ENCODE peak calls at places on chromosomes 4 and X, in nine cellular contexts. X is adipocyte, J is psoas muscle, A is stomach, G is left ventricle myocardium inferior, R is ovary, M is uterus, L is body of pancreas, E is neuronal stem cell. V is an unnamed sample.

GRCh38 chrX:9483376-9483775 is 18.5 kb downstream of the TBL1X start:
- DNase-seq in X (no peak), J (no peak), A (no peak), G (no peak), R (no peak), M (no peak), L (no peak), E (no peak), V (no peak)

GRCh38 chr4:112604590-112604989 is 32.1 kb downstream of the ZGRF1 start:
- DNase-seq in X (peak; percentile 88), J (no peak), A (no peak), G (no peak), R (peak; percentile 34), M (peak; percentile 24), L (peak; percentile 31), E (peak; percentile 38), V (peak; percentile 60)

GRCh38 chr4:10123227-10124101 is 6.9 kb upstream of the WDR1 start:
- DNase-seq in X (peak; percentile 25), J (no peak), A (no peak), G (no peak), R (no peak), M (peak; percentile 49), L (no peak), E (no peak), V (no peak)

GRCh38 chrX:641671-642435 is 11.3 kb downstream of the SHOX start:
- DNase-seq in X (no peak), J (peak; percentile 19), A (peak; percentile 7), G (no peak), R (no peak), M (no peak), L (no peak), E (no peak), V (no peak)

GRCh38 chrX:96372313-96373046 is 312.2 kb upstream of the DIAPH2 start:
- DNase-seq in X (peak; percentile 80), J (no peak), A (no peak), G (no peak), R (no peak), M (no peak), L (peak; percentile 26), E (peak; percentile 4), V (peak; percentile 81)

GRCh38 chrX:120791013-120791643 is 84.5 kb downstream of the CT47B1 start:
- DNase-seq in X (peak; percentile 79), J (peak; percentile 54), A (peak; percentile 43), G (peak; percentile 38), R (peak; percentile 70), M (peak; percentile 50), L (peak; percentile 87), E (no peak), V (no peak)

GRCh38 chrX:95539041-95539440 is 1145.6 kb upstream of the DIAPH2 start:
- DNase-seq in X (no peak), J (no peak), A (no peak), G (no peak), R (no peak), M (no peak), L (no peak), E (peak; percentile 1), V (peak; percentile 70)

GRCh38 chrX:111348363-111348927 is 63.5 kb downstream of the DCX start:
- DNase-seq in X (no peak), J (peak; percentile 42), A (no peak), G (no peak), R (no peak), M (no peak), L (no peak), E (no peak), V (no peak)

GRCh38 chrX:149570668-149571067 is 16.6 kb downstream of the MAGEA9B start:
- DNase-seq in X (peak; percentile 83), J (no peak), A (no peak), G (no peak), R (no peak), M (no peak), L (no peak), E (no peak), V (no peak)

DNA sequence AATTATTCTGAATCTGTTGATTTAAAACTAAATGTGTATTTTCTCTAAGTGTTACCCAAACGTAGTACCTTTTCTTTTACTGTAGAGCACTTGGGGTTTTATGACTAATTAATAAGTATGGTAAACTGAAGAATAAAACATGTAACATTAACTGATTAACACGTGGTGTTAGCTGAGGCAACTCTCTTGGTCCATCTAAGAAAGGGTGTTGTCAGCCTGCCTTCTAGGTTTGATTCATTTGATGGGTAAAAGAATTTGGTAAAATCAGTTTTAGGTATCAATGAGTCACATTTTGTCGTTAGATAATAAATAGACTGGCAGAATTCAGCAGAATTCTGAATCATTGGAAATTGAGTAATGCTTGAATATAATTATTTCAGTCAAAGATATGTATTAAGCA is 99.7 kb downstream of the AFF1 start:
- DNase-seq in X (no peak), J (no peak), A (no peak), G (no peak), R (no peak), M (no peak), L (no peak), E (no peak), V (no peak)
- H3K4me1 ChIP-seq in X (peaks cover 94% of the 10 kb centered on the region), J (peaks cover 99% of the 10 kb centered on the region), A (peaks cover 83% of the 10 kb centered on the region), G (peaks cover 100% of the 10 kb centered on the region), R (peaks cover 38% of the 10 kb centered on the region), M (peaks cover 34% of the 10 kb centered on the region), L (peaks cover 85% of the 10 kb centered on the region), E (peaks cover 36% of the 10 kb centered on the region), V (peaks cover 53% of the 10 kb centered on the region)

DNA sequence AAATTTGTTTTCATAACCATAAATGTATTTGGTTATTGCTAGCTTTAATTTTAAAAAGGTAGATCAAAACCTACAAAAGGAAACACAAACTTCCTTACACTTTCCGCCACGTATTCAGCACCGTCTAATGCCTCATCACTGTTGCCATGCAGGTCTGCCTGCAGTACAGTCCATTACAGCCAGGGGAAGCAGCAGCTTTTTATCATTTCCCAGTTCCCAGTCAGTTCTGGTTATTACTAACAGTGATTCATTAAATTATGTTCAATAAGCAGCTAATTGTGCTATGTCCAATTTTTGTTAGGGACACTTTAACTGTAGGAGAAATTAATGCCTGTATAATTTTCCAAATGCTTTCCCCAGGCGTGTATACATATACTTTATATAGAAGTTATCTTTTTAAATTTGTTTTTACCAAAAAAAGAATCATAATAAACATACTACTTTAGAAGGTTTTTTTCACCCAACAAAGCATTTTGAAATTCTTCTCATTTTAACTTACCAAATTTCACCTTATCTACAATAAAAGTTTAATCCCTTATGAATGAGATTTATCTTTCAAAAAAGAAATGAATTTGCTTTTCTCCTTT is 93.3 kb downstream of the ANXA3 start:
- DNase-seq in X (peak; percentile 76), J (peak; percentile 57), A (peak; percentile 63), G (peak; percentile 50), R (peak; percentile 35), M (peak; percentile 59), L (peak; percentile 54), E (no peak), V (peak; percentile 60)
- H3K4me3 ChIP-seq in X (peak overlapping the region; percentile 45), J (no peak overlapping the region), A (no peak overlapping the region), G (no peak overlapping the region), R (no peak overlapping the region), M (no peak overlapping the region), L (no peak overlapping the region), E (no peak overlapping the region), V (no peak overlapping the region)

GRCh38 chr4:15755781-15756180 is 22.3 kb upstream of the CD38 start:
- DNase-seq in X (no peak), J (no peak), A (no peak), G (no peak), R (no peak), M (no peak), L (no peak), E (no peak), V (no peak)

GRCh38 chr4:15758294-15758693 is 19.8 kb upstream of the CD38 start:
- DNase-seq in X (no peak), J (no peak), A (no peak), G (no peak), R (no peak), M (no peak), L (no peak), E (no peak), V (no peak)

GRCh38 chr4:15756361-15756861 is 21.7 kb upstream of the CD38 start:
- DNase-seq in X (no peak), J (no peak), A (no peak), G (no peak), R (no peak), M (no peak), L (no peak), E (no peak), V (no peak)

GRCh38 chr4:15755321-15755750 is 22.8 kb upstream of the CD38 start:
- DNase-seq in X (peak; percentile 21), J (no peak), A (no peak), G (no peak), R (no peak), M (no peak), L (no peak), E (no peak), V (no peak)

GRCh38 chr4:15757084-15757483 is 21.0 kb upstream of the CD38 start:
- DNase-seq in X (no peak), J (no peak), A (no peak), G (no peak), R (no peak), M (no peak), L (no peak), E (no peak), V (no peak)
- H3K27me3 ChIP-seq in X (no peaks in the 10 kb centered on the region), J (no peaks in the 10 kb centered on the region), A (no peaks in the 10 kb centered on the region), G (no peaks in the 10 kb centered on the region), R (no peaks in the 10 kb centered on the region), M (no peaks in the 10 kb centered on the region), L (no peaks in the 10 kb centered on the region), E (no peaks in the 10 kb centered on the region), V (no peaks in the 10 kb centered on the region)

DNA sequence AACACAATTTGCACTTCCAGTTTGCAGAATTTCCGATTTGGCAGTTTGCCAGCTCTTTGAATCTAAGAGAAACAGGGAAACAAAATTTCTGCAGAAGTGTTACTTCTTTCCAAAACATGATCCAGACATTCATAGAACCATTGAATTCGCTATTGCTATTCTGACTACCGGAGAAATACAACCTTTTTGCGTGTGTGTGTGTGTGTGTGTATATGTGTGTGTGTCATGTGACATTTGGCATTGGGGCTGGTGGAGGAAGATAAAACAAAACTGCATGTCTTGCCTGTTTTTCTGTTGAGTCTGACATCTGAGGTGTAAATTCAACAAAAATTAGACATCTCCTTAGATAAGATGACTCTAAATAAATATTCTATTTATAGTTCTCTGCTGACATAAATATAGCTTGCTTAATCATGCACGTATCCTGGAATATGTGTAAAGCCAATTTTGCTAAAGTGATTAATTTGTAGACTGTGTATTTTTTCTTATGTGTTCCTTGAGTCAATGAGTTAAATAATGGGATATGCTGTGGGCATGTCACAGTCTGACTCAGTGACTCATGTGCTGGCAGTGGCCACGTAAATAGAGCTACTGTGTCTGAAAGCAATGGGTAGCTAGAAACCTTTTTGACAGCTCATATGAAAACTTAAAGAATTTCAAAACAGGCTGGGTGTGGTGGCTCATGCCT is 98.9 kb downstream of the HPGD start:
- DNase-seq in X (peak; percentile 71), J (no peak), A (peak; percentile 54), G (no peak), R (no peak), M (peak; percentile 50), L (peak; percentile 63), E (no peak), V (peak; percentile 21)
- H3K4me1 ChIP-seq in X (peaks cover 24% of the 10 kb centered on the region), J (no peaks in the 10 kb centered on the region), A (peaks cover 5% of the 10 kb centered on the region), G (peaks cover 12% of the 10 kb centered on the region), R (no peaks in the 10 kb centered on the region), M (no peaks in the 10 kb centered on the region), L (peaks cover 9% of the 10 kb centered on the region), E (no peaks in the 10 kb centered on the region), V (peaks cover 5% of the 10 kb centered on the region)

DNA sequence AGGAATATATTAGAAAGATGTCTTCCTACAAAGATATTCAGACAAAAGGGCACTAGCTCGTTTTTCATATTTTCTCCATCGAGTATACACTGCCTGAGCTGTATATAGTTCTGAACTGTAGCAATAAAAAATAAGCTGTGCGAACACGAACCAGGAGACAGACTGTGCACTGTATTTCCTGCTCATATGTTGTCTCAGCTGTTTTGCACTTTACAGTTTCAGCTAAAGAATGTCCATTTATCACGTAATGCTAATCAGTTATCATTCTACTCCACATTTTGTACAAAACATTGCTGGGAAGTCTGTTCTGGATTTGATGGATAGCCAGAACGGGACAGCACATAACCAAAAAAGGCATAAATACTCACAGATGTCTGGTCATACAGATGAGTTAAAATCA is 315.6 kb upstream of the ADGRL3 start:
- DNase-seq in X (peak; percentile 38), J (no peak), A (no peak), G (no peak), R (no peak), M (no peak), L (no peak), E (no peak), V (no peak)
- H3K4me3 ChIP-seq in X (peak overlapping the region; percentile 0), J (no peak overlapping the region), A (no peak overlapping the region), G (peak overlapping the region; percentile 33), R (no peak overlapping the region), M (no peak overlapping the region), L (no peak overlapping the region), E (no peak overlapping the region), V (no peak overlapping the region)